ENCODE peak calls at places on chromosomes 4 and X, in six cellular contexts. A is OCI-LY7, U is psoas muscle, W is fibroblast of the aortic adventitia, X is transverse colon, D is astrocyte of the spinal cord. P is an unnamed sample.

GRCh38 chr4:169152104-169152503 is 118.7 kb downstream of the SH3RF1 start:
- DNase-seq in X (no peak), D (no peak), A (no peak), U (no peak), W (no peak), P (no peak)

GRCh38 chr4:41878170-41878941 is 56.9 kb upstream of the TMEM33 start:
- DNase-seq in D (no peak), W (no peak), U (no peak), A (no peak), X (no peak), P (no peak)

GRCh38 chr4:32163125-32163524 is 1443.0 kb downstream of the PCDH7 start:
- DNase-seq in X (no peak), W (no peak), U (no peak), A (no peak), D (no peak), P (no peak)

GRCh38 chr4:148109216-148109615 is 333.0 kb downstream of the NR3C2 start:
- DNase-seq in X (no peak), A (no peak), U (no peak), W (no peak), D (no peak), P (no peak)

GRCh38 chr4:110119880-110120279 is 78.5 kb downstream of the ELOVL6 start:
- DNase-seq in W (peak), D (peak), X (no peak), A (no peak), U (no peak), P (no peak)

GRCh38 chr4:176425035-176425434 is 105.3 kb downstream of the SPCS3 start:
- DNase-seq in X (no peak), U (no peak), W (peak), D (no peak), A (no peak), P (no peak)

GRCh38 chr4:41443340-41444079 is 94.4 kb upstream of the LIMCH1 start:
- DNase-seq in W (no peak), A (no peak), X (no peak), U (no peak), D (no peak), P (no peak)

GRCh38 chr4:40514409-40515025 is 115.1 kb downstream of the RBM47 start:
- DNase-seq in U (no peak), D (no peak), W (no peak), X (peak), A (peak), P (no peak)

GRCh38 chr4:73692701-73693100 is 47.7 kb upstream of the CXCL8 start:
- DNase-seq in A (no peak), W (no peak), U (no peak), D (no peak), X (no peak), P (no peak)

GRCh38 chrX:104659037-104659744 is 93.2 kb downstream of the IL1RAPL2 start:
- DNase-seq in D (peak), X (no peak), A (no peak), W (no peak), U (no peak), P (peak)

GRCh38 chrX:111568356-111568755 is 56.9 kb downstream of the SERTM2 start:
- DNase-seq in W (peak), D (no peak), A (no peak), U (no peak), X (no peak), P (no peak)

GRCh38 chr4:189304755-189305154 is 635.9 kb upstream of the FRG1 start:
- DNase-seq in A (no peak), W (no peak), D (no peak), U (no peak), X (no peak), P (no peak)

GRCh38 chrX:39745782-39746181 is 352.0 kb downstream of the BCOR start:
- DNase-seq in U (no peak), A (no peak), W (no peak), X (no peak), D (no peak), P (no peak)

GRCh38 chrX:154799554-154800348 is 5.5 kb downstream of the MPP1 start:
- DNase-seq in U (no peak), A (no peak), D (peak), X (peak), W (no peak), P (no peak)

GRCh38 chr4:10015140-10015753 is 6.0 kb downstream of the SLC2A9 start:
- DNase-seq in A (peak), X (peak), W (peak), D (peak), U (no peak), P (no peak)

GRCh38 chr4:47718691-47719090 is 119.2 kb downstream of the CORIN start:
- DNase-seq in W (no peak), U (no peak), A (no peak), D (no peak), X (no peak), P (no peak)

GRCh38 chr4:162201673-162202072 is 37.9 kb upstream of the FSTL5 start:
- DNase-seq in D (peak), U (no peak), W (no peak), X (no peak), A (no peak), P (peak)

GRCh38 chr4:24850669-24851068 is 55.3 kb downstream of the SOD3 start:
- DNase-seq in D (peak), X (peak), W (peak), U (peak), A (no peak), P (peak)

GRCh38 chr4:42302348-42302747 is 94.9 kb upstream of the SHISA3 start:
- DNase-seq in D (peak), U (no peak), W (peak), X (no peak), A (peak), P (no peak)

GRCh38 chr4:140158234-140159030 is 4.4 kb upstream of the MAML3 start:
- DNase-seq in D (peak), X (peak), W (peak), A (peak), U (no peak), P (no peak)

GRCh38 chrX:35339796-35340195 is 397.2 kb downstream of the FAM47B start:
- DNase-seq in U (no peak), X (no peak), W (no peak), D (peak), A (no peak), P (no peak)

GRCh38 chr4:70158576-70158975 is 4.5 kb downstream of the PRR27 start:
- DNase-seq in X (no peak), U (no peak), A (no peak), W (no peak), D (no peak), P (no peak)

GRCh38 chrX:3527166-3527565 is 180.7 kb upstream of the MXRA5 start:
- DNase-seq in A (no peak), U (no peak), W (no peak), D (no peak), X (no peak), P (no peak)

GRCh38 chrX:118128724-118129123 is 12.1 kb upstream of the KLHL13 start:
- DNase-seq in U (no peak), D (no peak), W (no peak), A (no peak), X (no peak), P (no peak)

GRCh38 chr4:178823673-178824072 is 1381.4 kb upstream of the AGA start:
- DNase-seq in D (peak), A (no peak), X (no peak), W (no peak), U (no peak), P (peak)

GRCh38 chr4:185567828-185568442 is 32.6 kb upstream of the PDLIM3 start:
- DNase-seq in X (peak), A (no peak), W (no peak), D (peak), U (peak), P (no peak)

GRCh38 chr4:158496030-158496741 is 25.5 kb upstream of the RXFP1 start:
- DNase-seq in U (peak), D (no peak), X (peak), A (peak), W (peak), P (no peak)

GRCh38 chr4:92265066-92265465 is 38.7 kb upstream of the GRID2 start:
- DNase-seq in X (no peak), W (peak), A (no peak), U (no peak), D (no peak), P (no peak)

DNA sequence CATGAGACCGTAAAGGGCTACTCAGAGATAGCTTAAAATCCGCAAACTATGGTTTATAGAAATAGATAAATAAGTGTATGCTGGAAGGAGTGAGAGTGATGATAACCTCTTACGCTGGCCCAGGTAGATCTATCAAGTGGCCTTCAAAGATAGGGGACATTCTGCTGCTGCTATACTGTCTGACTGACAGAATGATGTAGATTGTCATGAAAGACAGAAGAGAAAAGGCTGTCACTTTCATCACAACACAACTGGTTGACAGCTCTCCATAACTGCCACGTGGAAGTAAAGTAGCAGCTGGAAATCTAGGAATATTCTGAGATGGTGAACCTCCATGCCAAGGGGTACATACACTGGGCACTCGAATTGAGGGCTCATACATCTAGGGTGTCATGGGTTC is 1333.6 kb upstream of the DIAPH2 start:
- DNase-seq in D (no peak), U (no peak), X (no peak), A (no peak), W (no peak), P (no peak)
- H3K4me3 ChIP-seq in D (no peak), U (no peak), X (no peak), A (no peak), W (no peak), P (no peak)

GRCh38 chrX:48751343-48751742 is 10.2 kb upstream of the GLOD5 start:
- DNase-seq in A (no peak), D (no peak), W (no peak), X (no peak), U (no peak), P (no peak)

GRCh38 chrX:48752498-48752897 is 9.0 kb upstream of the GLOD5 start:
- DNase-seq in D (no peak), X (peak), W (no peak), U (no peak), A (no peak), P (no peak)

GRCh38 chrX:48745222-48745621 is 16.3 kb upstream of the GLOD5 start:
- DNase-seq in A (no peak), D (no peak), W (no peak), X (no peak), U (no peak), P (no peak)

GRCh38 chrX:48747415-48748026 is 14.0 kb upstream of the GLOD5 start:
- DNase-seq in A (no peak), U (no peak), W (no peak), X (no peak), D (no peak), P (no peak)

DNA sequence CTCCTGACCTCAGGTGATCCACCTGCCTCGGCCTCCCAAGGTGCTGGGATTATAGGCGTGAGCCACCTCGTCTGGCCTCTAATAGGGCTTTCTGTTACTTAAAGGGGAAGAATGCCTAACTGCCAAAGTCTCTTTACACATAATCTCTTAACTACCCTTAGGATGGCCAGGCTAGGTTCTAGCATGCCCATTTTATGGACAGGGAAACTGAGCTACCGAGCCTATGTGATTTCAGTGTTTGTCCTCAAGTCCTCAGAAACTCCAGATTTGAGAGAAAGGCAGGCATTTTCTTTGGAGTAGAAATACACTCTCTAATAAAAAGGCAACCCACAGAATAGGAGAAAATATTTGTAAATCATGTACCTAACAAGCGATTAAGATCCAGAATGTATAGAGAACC is 12.4 kb upstream of the GLOD5 start:
- DNase-seq in X (no peak), W (no peak), D (no peak), U (no peak), A (no peak), P (no peak)
- TF ChIP-seq CTCF in X (no peak), W (no peak), D (no peak), U (no peak), A (no peak), P (no peak)

GRCh38 chrX:6777211-6778002 is 242.5 kb upstream of the VCX3A start:
- DNase-seq in X (no peak), W (no peak), A (peak), D (no peak), U (no peak), P (no peak)
- H3K4me3 ChIP-seq in X (no peak), W (no peak), A (peak), D (no peak), U (no peak), P (no peak)

GRCh38 chrX:141467442-141467841 is 117.1 kb downstream of the SPANXA1 start:
- DNase-seq in A (no peak), W (no peak), D (no peak), X (no peak), U (no peak), P (no peak)
- TF ChIP-seq CTCF in A (no peak), W (no peak), D (peak), X (no peak), U (no peak), P (peak)

GRCh38 chrX:45774961-45775360 is 574.3 kb upstream of the DIPK2B start:
- DNase-seq in U (peak), X (no peak), D (peak), W (peak), A (no peak), P (no peak)
- H3K4me3 ChIP-seq in U (no peak), X (no peak), D (no peak), W (peak), A (no peak), P (no peak)

GRCh38 chrX:15815779-15816452 is 25.6 kb downstream of the ZRSR2 start:
- DNase-seq in U (no peak), D (no peak), A (peak), X (peak), W (peak), P (no peak)
- TF ChIP-seq CTCF in U (peak), D (peak), A (peak), X (no peak), W (peak), P (peak)

GRCh38 chrX:129840334-129840733 is 3.4 kb downstream of the ZDHHC9 start:
- DNase-seq in D (no peak), W (no peak), A (no peak), U (no peak), X (no peak), P (no peak)
- H3K4me3 ChIP-seq in D (no peak), W (peak), A (no peak), U (no peak), X (no peak), P (no peak)